ENCODE peak calls at places on chromosomes 3 and 15, in eight cellular contexts. W is Calu3, N is AG09309, Y is HEK293T, C is lower leg skin, K is H1, V is NCI-H1092, L is NB4. I is an unnamed sample.

GRCh38 chr3:129598484-129598883 is 8.0 kb downstream of the PLXND1 start:
- DNase-seq in L (no peak), Y (no peak), K (no peak), W (no peak), N (no peak), C (no peak), V (no peak), I (no peak)

GRCh38 chr3:192187485-192188051 is 539.8 kb downstream of the FGF12 start:
- DNase-seq in Y (no peak), L (no peak), K (no peak), C (no peak), V (no peak), N (no peak), W (no peak), I (no peak)

GRCh38 chr3:71380096-71380495 is 203.4 kb downstream of the FOXP1 start:
- DNase-seq in N (no peak), L (peak), Y (no peak), C (no peak), K (no peak), W (no peak), V (no peak), I (no peak)

GRCh38 chr3:23442598-23443383 is 239.7 kb downstream of the UBE2E2 start:
- DNase-seq in W (peak), V (no peak), K (no peak), C (no peak), N (peak), L (peak), Y (no peak), I (no peak)

GRCh38 chr15:41546846-41547786 is 3.1 kb upstream of the RPAP1 start:
- DNase-seq in L (no peak), V (no peak), K (no peak), C (no peak), W (peak), N (no peak), Y (no peak), I (peak)

GRCh38 chr15:90143176-90143655 is 40.9 kb upstream of the IDH2 start:
- DNase-seq in C (no peak), Y (peak), V (peak), N (no peak), L (peak), K (peak), W (peak), I (peak)

GRCh38 chr15:71353171-71353570 is 237.9 kb downstream of the THSD4 start:
- DNase-seq in C (no peak), W (no peak), V (no peak), Y (no peak), N (no peak), K (no peak), L (no peak), I (no peak)

GRCh38 chr3:150699068-150699635 is 4.6 kb downstream of the ERICH6 start:
- DNase-seq in K (no peak), Y (no peak), N (no peak), L (peak), V (no peak), W (peak), C (no peak), I (peak)

GRCh38 chr3:122183893-122184590 is 574 bp downstream of the CASR start:
- DNase-seq in Y (no peak), C (no peak), W (peak), L (no peak), V (no peak), K (peak), N (no peak), I (no peak)